ENCODE peak calls at places on chromosome 19, in four cellular contexts. R is body of pancreas, B is psoas muscle, P is PC-9. K is an unnamed sample.

GRCh38 chr19:11373166-11373884 is 1.1 kb upstream of the SWSAP1 start:
- DNase-seq in R (peak), B (no peak), P (no peak), K (no peak)

GRCh38 chr19:46350758-46351159 is 3.9 kb downstream of the PPP5C start:
- DNase-seq in R (no peak), B (no peak), P (no peak), K (no peak)

GRCh38 chr19:43526884-43527859 is at the start of gene ETHE1:
- DNase-seq in R (peak), B (peak), P (peak), K (peak)

GRCh38 chr19:4267101-4267900 is 11.8 kb upstream of the SHD start:
- DNase-seq in R (peak), B (peak), P (peak), K (peak)

GRCh38 chr19:16576690-16577530 is 4.7 kb upstream of the SLC35E1 start:
- DNase-seq in R (no peak), B (no peak), P (no peak), K (no peak)

GRCh38 chr19:6417713-6418561 is 6.7 kb downstream of the KHSRP start:
- DNase-seq in R (peak), B (no peak), P (no peak), K (peak)

GRCh38 chr19:18173572-18174294 is at the start of gene IFI30:
- DNase-seq in R (peak), B (peak), P (peak), K (peak)

GRCh38 chr19:34766386-34766785 is 6.6 kb downstream of the ZNF599 start:
- DNase-seq in R (no peak), B (no peak), P (no peak), K (no peak)

GRCh38 chr19:39951686-39952085 is 17.3 kb upstream of the FCGBP start:
- DNase-seq in R (no peak), B (no peak), P (no peak), K (no peak)

GRCh38 chr19:55434356-55434755 is 8.7 kb downstream of the SHISA7 start:
- DNase-seq in R (no peak), B (no peak), P (no peak), K (no peak)

GRCh38 chr19:2815191-2815614 is 4.5 kb upstream of the ZNF554 start:
- DNase-seq in R (no peak), B (no peak), P (no peak), K (no peak)

GRCh38 chr19:52176574-52176973 is 5.2 kb upstream of the ZNF836 start:
- DNase-seq in R (no peak), B (no peak), P (peak), K (no peak)

GRCh38 chr19:35013047-35013819 is 13.1 kb downstream of the GRAMD1A start:
- DNase-seq in R (peak), B (peak), P (no peak), K (peak)

GRCh38 chr19:10408511-10409291 is 5.4 kb upstream of the CDC37 start:
- DNase-seq in R (no peak), B (no peak), P (no peak), K (no peak)

GRCh38 chr19:47797996-47798903 is 6.1 kb downstream of the TPRX1 start:
- DNase-seq in R (no peak), B (no peak), P (no peak), K (no peak)

GRCh38 chr19:38970664-38971532 is 4.6 kb downstream of the FBXO17 start:
- DNase-seq in R (no peak), B (no peak), P (no peak), K (no peak)

GRCh38 chr19:51479531-51480331 is 1.4 kb downstream of the CEACAM18 start:
- DNase-seq in R (no peak), B (no peak), P (no peak), K (no peak)

GRCh38 chr19:5309438-5310204 is 31.0 kb downstream of the PTPRS start:
- DNase-seq in R (no peak), B (no peak), P (no peak), K (no peak)

GRCh38 chr19:3603121-3603841 is 3.4 kb downstream of the TBXA2R start:
- DNase-seq in R (peak), B (no peak), P (no peak), K (no peak)

GRCh38 chr19:5627395-5627904 is 4.6 kb downstream of the SAFB start:
- DNase-seq in R (no peak), B (peak), P (no peak), K (no peak)

GRCh38 chr19:38684078-38684861 is 36.8 kb downstream of the ACTN4 start:
- DNase-seq in R (no peak), B (peak), P (peak), K (peak)

GRCh38 chr19:35247526-35248309 is 1.1 kb upstream of the LSR start:
- DNase-seq in R (peak), B (peak), P (peak), K (peak)

GRCh38 chr19:42409477-42409876 is 17.7 kb downstream of the LIPE start:
- DNase-seq in R (no peak), B (no peak), P (peak), K (peak)

GRCh38 chr19:35717665-35718344 is at the start of gene KMT2B:
- DNase-seq in R (no peak), B (peak), P (no peak), K (peak)

GRCh38 chr19:18419195-18419698 is at the start of gene SSBP4:
- DNase-seq in R (peak), B (peak), P (peak), K (peak)

GRCh38 chr19:19115954-19116353 is 22.3 kb downstream of the TMEM161A start:
- DNase-seq in R (peak), B (peak), P (no peak), K (peak)

GRCh38 chr19:19105365-19106060 is 32.8 kb downstream of the TMEM161A start:
- DNase-seq in R (no peak), B (peak), P (no peak), K (no peak)

GRCh38 chr19:46718157-46718933 is 1.4 kb upstream of the PRKD2 start:
- DNase-seq in R (no peak), B (no peak), P (peak), K (peak)

GRCh38 chr19:15787611-15788155 is at the start of gene OR10H5:
- DNase-seq in R (no peak), B (no peak), P (no peak), K (no peak)

GRCh38 chr19:33794578-33795369 is 1.9 kb upstream of the KCTD15 start:
- DNase-seq in R (no peak), B (no peak), P (no peak), K (no peak)

GRCh38 chr19:9128171-9128570 is 1.4 kb upstream of the OR7G3 start:
- DNase-seq in R (no peak), B (no peak), P (peak), K (peak)

GRCh38 chr19:3369337-3370213 is 3.2 kb downstream of the NFIC start:
- DNase-seq in R (no peak), B (peak), P (no peak), K (no peak)

GRCh38 chr19:41774515-41774980 is 19.2 kb downstream of the CEACAM6 start:
- DNase-seq in R (no peak), B (no peak), P (peak), K (peak)

GRCh38 chr19:11558881-11559828 is at the start of gene ELOF1:
- DNase-seq in R (peak), B (peak), P (peak), K (peak)

GRCh38 chr19:13127051-13127450 is 9.0 kb downstream of the NACC1 start:
- DNase-seq in R (no peak), B (no peak), P (no peak), K (no peak)
- TF ChIP-seq CTCF in R (no peak), B (no peak), P (no peak), K (no peak)

DNA sequence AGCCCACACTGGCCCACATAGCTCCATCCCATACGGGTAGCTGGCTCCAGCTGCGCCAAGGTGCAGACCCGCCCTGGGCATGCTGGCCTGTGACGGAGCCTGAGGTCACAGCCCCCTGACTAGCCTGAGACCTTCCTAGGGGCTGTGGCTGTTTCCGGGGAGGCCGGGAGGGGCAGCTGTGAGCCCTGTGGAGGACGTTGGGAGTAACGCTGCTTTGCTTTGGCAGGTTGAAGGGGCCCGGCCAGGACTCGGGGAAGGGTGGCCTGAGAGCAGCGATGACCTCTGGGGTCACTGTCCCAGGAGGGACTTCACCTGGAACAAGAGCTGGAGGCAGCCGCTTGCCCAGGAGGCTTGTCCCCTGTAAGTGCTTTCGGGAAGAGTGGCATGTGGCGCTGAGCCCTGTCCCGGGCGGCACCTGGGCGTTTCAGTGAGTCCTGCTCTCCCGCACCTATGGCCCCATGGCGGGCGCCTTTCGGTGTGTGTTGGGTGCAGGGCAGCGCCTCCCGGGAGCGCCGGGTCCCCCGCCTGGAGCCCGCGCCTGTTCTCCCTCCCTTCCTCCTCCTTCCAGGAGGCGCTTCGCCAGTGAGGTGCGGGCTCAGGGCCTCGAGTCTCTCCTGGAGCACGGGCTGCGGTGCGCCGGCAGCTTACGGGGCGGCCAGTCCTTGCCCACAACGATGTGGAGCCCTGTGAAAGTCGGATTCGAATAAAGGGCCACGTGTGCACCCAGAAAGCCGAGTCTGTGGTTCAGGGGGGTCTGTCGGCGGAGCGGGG is 1.1 kb upstream of the FAM174C start:
- DNase-seq in R (no peak), B (peak), P (no peak), K (no peak)
- TF ChIP-seq CTCF in R (no peak), B (no peak), P (no peak), K (no peak)

DNA sequence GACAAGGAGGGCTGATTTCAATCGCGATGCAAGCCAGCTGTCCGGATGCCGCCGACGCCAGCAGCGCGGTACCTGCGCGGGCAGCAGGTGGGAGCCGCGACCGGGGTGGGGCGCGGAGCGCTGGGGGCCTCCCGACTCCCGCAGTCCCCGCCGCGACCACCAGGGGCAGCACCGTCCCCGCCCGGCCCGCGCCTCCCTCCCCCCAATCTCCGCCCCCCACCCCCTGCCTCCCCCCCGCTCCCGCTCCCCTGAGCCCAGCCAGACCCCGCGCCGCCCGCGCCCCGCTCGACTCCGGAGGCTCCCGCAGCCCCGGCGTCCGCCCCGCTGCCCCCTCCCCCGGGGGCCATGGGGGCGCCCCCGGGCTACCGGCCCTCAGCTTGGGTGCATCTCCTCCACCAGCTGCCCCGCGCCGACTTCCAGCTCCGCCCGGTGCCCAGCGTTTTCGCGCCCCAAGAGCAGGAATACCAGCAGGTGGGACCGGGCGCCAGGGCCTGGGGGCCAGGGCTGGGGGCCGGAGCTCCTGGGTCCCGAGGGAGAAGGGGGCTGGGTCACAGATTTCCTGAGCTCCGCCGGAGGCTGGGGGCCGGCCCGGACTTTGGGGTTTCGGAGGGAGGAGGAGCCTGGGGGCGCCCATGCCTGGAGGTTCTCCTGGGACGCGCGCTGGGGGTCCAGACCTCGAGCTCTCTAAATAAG is at the start of gene TTYH1:
- DNase-seq in R (no peak), B (no peak), P (no peak), K (no peak)
- TF ChIP-seq CTCF in R (peak), B (peak), P (no peak), K (peak)

GRCh38 chr19:29527500-29528328 is 1.9 kb downstream of the VSTM2B start:
- DNase-seq in R (no peak), B (no peak), P (no peak), K (no peak)

GRCh38 chr19:29529646-29530548 is 4.1 kb downstream of the VSTM2B start:
- DNase-seq in R (no peak), B (no peak), P (no peak), K (no peak)

GRCh38 chr19:29528946-29529645 is 3.3 kb downstream of the VSTM2B start:
- DNase-seq in R (no peak), B (no peak), P (no peak), K (no peak)

GRCh38 chr19:29526730-29527499 is 1.1 kb downstream of the VSTM2B start:
- DNase-seq in R (no peak), B (no peak), P (no peak), K (no peak)

DNA sequence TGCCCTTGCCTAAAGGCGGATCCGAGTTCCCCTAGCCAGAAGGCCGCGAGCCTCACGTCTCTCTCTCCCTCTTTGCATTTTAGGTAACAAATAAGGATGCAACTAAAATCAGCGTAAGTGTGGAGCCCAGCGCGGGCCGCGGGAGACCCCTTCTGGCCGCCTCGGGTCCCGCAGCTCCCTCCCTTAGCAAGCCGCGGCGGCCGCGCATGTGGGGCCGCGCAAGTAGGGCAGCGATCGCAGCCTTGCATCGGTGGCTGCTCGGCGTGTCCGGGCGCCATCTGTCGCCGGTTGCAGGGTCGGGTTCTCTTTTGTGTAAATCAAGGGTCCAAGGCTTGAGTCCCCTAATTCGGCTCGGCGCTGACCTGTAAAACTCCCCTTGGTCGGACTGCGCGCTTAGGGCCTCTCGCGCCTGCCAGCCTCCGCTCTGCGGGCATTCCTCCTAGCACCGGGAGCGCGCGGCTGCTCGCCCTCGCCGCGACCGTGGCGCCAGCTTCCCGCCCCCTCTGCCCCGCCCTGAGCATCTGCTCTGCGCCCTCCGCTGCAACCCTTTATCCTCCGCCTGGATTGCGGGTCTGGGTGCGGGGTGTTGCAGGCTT is 2.7 kb downstream of the VSTM2B start:
- DNase-seq in R (peak), B (peak), P (no peak), K (peak)
- TF ChIP-seq CTCF in R (peak), B (peak), P (no peak), K (peak)

DNA sequence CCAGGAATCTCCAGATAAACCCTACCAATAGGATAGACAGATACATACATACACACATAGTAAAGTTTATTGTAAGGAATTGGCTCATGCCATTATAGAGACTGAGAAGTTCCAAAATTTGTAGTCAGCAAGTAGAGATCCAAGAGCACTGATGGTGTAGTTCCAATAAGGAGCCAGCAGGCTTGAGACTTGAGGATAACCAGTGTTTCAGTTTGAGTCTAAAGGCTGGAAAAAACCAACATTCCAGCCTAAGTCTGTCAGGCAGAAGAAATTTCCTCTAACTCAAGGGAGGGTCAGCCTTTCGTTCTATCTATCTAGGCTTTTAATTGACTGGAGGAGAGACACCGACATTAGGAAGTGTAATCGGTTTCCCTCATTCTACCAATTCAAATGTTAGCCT is 110.2 kb upstream of the TSHZ3 start:
- DNase-seq in R (no peak), B (no peak), P (no peak), K (no peak)
- TF ChIP-seq CTCF in R (no peak), B (no peak), P (no peak), K (no peak)

GRCh38 chr19:37466277-37466797 is 907 bp downstream of the ZNF569 start:
- DNase-seq in R (no peak), B (no peak), P (no peak), K (no peak)
- TF ChIP-seq CTCF in R (no peak), B (no peak), P (no peak), K (no peak)

GRCh38 chr19:23686622-23687423 is at the start of gene ZNF675:
- DNase-seq in R (peak), B (peak), P (peak), K (peak)
- TF ChIP-seq CTCF in R (no peak), B (no peak), P (no peak), K (no peak)

K was measured in Calu3.